ENCODE peak calls at places on chromosomes 6 and 20, in six cellular contexts. B, L, F, J, Z and T are unnamed samples.

GRCh38 chr20:57990396-57990987 is 238.0 kb downstream of the ANKRD60 start:
- DNase-seq in J (no peak), L (no peak), F (no peak), Z (no peak), B (no peak), T (peak; percentile 87)

GRCh38 chr20:14360386-14360785 is 23.0 kb upstream of the FLRT3 start:
- DNase-seq in F (no peak), J (no peak), L (no peak), B (no peak), Z (no peak), T (no peak)

GRCh38 chr6:167577891-167578361 is 248.8 kb upstream of the AFDN start:
- DNase-seq in J (no peak), B (no peak), F (no peak), Z (no peak), L (no peak), T (no peak)

GRCh38 chr6:143542915-143543314 is 31.4 kb upstream of the FUCA2 start:
- DNase-seq in F (no peak), L (no peak), Z (no peak), B (no peak), J (no peak), T (no peak)

GRCh38 chr6:144415014-144415413 is 129.9 kb downstream of the UTRN start:
- DNase-seq in B (no peak), L (no peak), F (no peak), Z (no peak), J (no peak), T (no peak)

GRCh38 chr20:62953839-62954703 is 1.6 kb downstream of the SLC17A9 start:
- DNase-seq in Z (peak; percentile 77), J (no peak), F (peak; percentile 99), B (no peak), L (peak; percentile 64), T (peak; percentile 97)

GRCh38 chr6:69796081-69796626 is 656 bp downstream of the LMBRD1 start:
- DNase-seq in F (peak; percentile 18), Z (peak; percentile 87), B (no peak), L (peak; percentile 43), J (peak; percentile 10), T (no peak)

GRCh38 chr6:2008383-2008976 is 236.9 kb downstream of the GMDS start:
- DNase-seq in Z (no peak), F (no peak), L (no peak), J (no peak), B (no peak), T (peak; percentile 49)

GRCh38 chr6:56759521-56759920 is 116.8 kb upstream of the DST start:
- DNase-seq in J (no peak), L (no peak), Z (peak; percentile 60), B (no peak), F (no peak), T (peak; percentile 9)

GRCh38 chr6:156844089-156844488 is 66.9 kb downstream of the ARID1B start:
- DNase-seq in Z (no peak), B (no peak), L (no peak), F (no peak), J (no peak), T (peak; percentile 17)